ENCODE peak calls at places on chromosomes 6 and 20, in four cellular contexts. C is fibroblast of lung, J is nephron progenitor cell, G is GM20000. B is an unnamed sample.

GRCh38 chr6:79868098-79868722 is 79.1 kb downstream of the ELOVL4 start:
- DNase-seq in C (peak), G (peak), J (peak), B (peak)

GRCh38 chr6:61586934-61587537 is 699.0 kb downstream of the KHDRBS2 start:
- DNase-seq in C (no peak), G (no peak), J (no peak), B (no peak)

GRCh38 chr6:109456710-109457595 is 1.4 kb upstream of the MICAL1 start:
- DNase-seq in J (no peak), G (no peak), C (peak), B (peak)

GRCh38 chr20:688809-689208 is 13.2 kb upstream of the SCRT2 start:
- DNase-seq in G (no peak), C (no peak), J (peak), B (no peak)

GRCh38 chr6:107670792-107671199 is 153.3 kb downstream of the SCML4 start:
- DNase-seq in J (peak), G (peak), C (peak), B (no peak)

GRCh38 chr20:38286586-38287502 is 17.1 kb upstream of the BPI start:
- DNase-seq in G (no peak), C (no peak), J (no peak), B (peak)

GRCh38 chr6:63795006-63795405 is 159.4 kb downstream of the PHF3 start:
- DNase-seq in C (no peak), G (no peak), J (no peak), B (no peak)

GRCh38 chr6:49849121-49849907 is 17.0 kb downstream of the CRISP1 start:
- DNase-seq in C (peak), G (peak), J (peak), B (peak)

GRCh38 chr20:50870572-50871161 is 60.6 kb downstream of the ADNP start:
- DNase-seq in C (peak), G (no peak), J (peak), B (peak)

GRCh38 chr20:13255356-13255755 is 34.3 kb downstream of the ISM1 start:
- DNase-seq in C (no peak), J (no peak), G (no peak), B (no peak)

GRCh38 chr6:69090132-69090531 is 455.1 kb downstream of the ADGRB3 start:
- DNase-seq in J (no peak), C (peak), G (no peak), B (peak)

GRCh38 chr20:61861054-61861841 is 204.4 kb downstream of the TAF4 start:
- DNase-seq in J (no peak), G (no peak), C (no peak), B (no peak)
- TF ChIP-seq CTCF in J (no peak), G (no peak), C (no peak), B (no peak)

GRCh38 chr6:165231581-165232276 is 77.7 kb downstream of the C6orf118 start:
- DNase-seq in G (no peak), J (peak), C (no peak), B (peak)
- TF ChIP-seq CTCF in G (no peak), J (peak), C (no peak), B (peak)

DNA sequence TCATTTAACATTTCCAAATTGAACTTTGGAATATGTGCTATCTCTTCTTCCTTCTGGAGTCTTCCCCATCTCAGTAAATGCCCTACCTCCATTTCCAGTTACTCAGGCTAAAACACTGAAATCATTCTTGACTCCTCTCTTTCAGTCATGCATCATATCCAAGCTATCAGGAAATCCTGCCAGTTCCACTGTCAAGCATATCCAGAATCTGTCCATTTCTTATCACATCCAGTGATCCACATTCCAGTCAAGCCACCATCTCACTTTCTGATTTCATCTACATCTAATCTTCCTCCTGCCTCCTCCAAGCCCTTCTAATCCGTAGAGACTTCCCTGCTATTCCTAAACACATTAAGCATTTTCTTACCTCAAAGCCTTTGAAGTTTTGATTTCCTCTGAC is 15.3 kb upstream of the TBC1D32 start:
- DNase-seq in J (no peak), C (no peak), G (no peak), B (no peak)
- TF ChIP-seq CTCF in J (no peak), C (no peak), G (no peak), B (no peak)

DNA sequence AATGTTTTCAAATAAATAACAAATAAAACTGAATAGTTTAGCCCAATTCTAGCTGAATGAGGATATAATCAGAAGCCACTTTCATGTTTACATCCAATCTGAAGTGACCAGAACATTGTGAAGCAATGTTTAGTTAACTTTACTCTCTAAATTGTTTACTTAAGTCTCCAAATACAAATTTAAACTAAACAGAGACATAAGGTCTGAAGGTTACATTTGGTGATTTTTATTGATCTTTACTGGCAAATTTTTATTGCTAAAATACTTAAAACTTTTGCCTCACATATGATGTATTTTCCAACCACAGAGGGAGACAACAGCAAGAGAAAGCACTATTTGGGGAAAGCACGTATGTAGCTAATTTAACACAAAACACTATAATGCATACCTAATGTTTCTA is 106.8 kb upstream of the THEMIS start:
- DNase-seq in G (no peak), J (no peak), C (peak), B (no peak)
- TF ChIP-seq CTCF in G (no peak), J (no peak), C (no peak), B (no peak)

GRCh38 chr6:116011096-116011401 is 49.6 kb downstream of the FRK start:
- DNase-seq in G (no peak), C (no peak), J (no peak), B (peak)
- TF ChIP-seq CTCF in G (no peak), C (no peak), J (peak), B (no peak)

GRCh38 chr6:112883095-112883494 is 536.0 kb downstream of the RFPL4B start:
- DNase-seq in G (no peak), J (no peak), C (no peak), B (peak)
- TF ChIP-seq CTCF in G (no peak), J (no peak), C (no peak), B (no peak)

GRCh38 chr6:85472744-85473143 is 22.9 kb downstream of the NT5E start:
- DNase-seq in G (no peak), J (no peak), C (no peak), B (no peak)

GRCh38 chr6:85479221-85479620 is 29.3 kb downstream of the NT5E start:
- DNase-seq in J (no peak), G (no peak), C (no peak), B (no peak)

GRCh38 chr6:85473748-85474147 is 23.9 kb downstream of the NT5E start:
- DNase-seq in C (no peak), G (no peak), J (no peak), B (no peak)

GRCh38 chr6:85482206-85483040 is 32.5 kb downstream of the NT5E start:
- DNase-seq in J (no peak), C (no peak), G (no peak), B (no peak)

GRCh38 chr6:85476532-85476931 is 26.6 kb downstream of the NT5E start:
- DNase-seq in J (no peak), G (no peak), C (no peak), B (no peak)
- TF ChIP-seq CTCF in J (no peak), G (no peak), C (no peak), B (no peak)

GRCh38 chr6:45377555-45378323 is at the start of gene SUPT3H:
- DNase-seq in C (peak), J (peak), G (peak), B (peak)
- TF ChIP-seq CTCF in C (peak), J (no peak), G (peak), B (peak)

GRCh38 chr6:170066679-170067078 is 224.2 kb downstream of the DLL1 start:
- DNase-seq in C (no peak), G (no peak), J (no peak), B (no peak)

GRCh38 chr6:170069611-170070010 is 221.3 kb downstream of the DLL1 start:
- DNase-seq in G (no peak), C (no peak), J (no peak), B (no peak)

GRCh38 chr6:170068496-170068895 is 222.4 kb downstream of the DLL1 start:
- DNase-seq in J (no peak), C (no peak), G (no peak), B (no peak)

GRCh38 chr6:170067257-170067656 is 223.6 kb downstream of the DLL1 start:
- DNase-seq in G (no peak), J (no peak), C (no peak), B (no peak)

GRCh38 chr6:170067923-170068360 is 222.9 kb downstream of the DLL1 start:
- DNase-seq in C (no peak), J (no peak), G (no peak), B (no peak)
- TF ChIP-seq CTCF in C (no peak), J (no peak), G (no peak), B (no peak)

DNA sequence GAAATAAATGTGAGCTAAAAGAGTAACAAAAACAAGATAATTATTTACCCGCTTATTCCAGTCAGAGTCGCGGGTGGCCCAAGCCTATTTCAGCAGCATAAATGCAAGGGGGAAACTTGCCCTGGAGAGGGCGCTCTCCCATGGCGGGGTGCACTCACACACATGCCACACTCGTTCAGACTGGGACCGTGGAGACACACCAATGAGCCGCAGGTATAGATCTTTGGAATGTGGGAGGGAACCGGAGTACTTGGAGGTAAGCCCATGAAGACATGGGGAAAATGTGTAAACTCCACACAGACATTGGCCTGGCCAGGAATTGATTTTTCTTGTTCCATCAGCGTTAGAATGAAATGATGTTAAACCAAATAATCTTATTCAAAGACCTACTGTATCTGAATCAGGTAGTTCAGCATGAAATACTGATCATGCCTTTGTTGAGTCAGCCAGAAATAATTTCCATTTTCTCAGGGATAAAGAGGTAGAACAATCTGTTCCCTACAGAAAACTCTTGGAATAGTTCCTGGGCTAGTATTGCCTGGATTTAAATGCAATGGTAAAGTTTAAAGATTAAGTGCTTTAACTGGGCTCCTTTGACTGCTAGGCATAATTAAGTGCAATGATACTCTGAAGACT is 191.5 kb downstream of the MCHR2 start:
- DNase-seq in G (no peak), J (no peak), C (no peak), B (peak)
- TF ChIP-seq CTCF in G (no peak), J (peak), C (no peak), B (no peak)